ENCODE peak calls at places on chromosomes 13 and 19, in four cellular contexts. E, A, W and G are unnamed samples.

GRCh38 chr19:17479325-17479791 is 9.0 kb downstream of the SLC27A1 start:
- DNase-seq in A (peak; percentile 73), W (no peak), E (no peak), G (no peak)

GRCh38 chr13:109647046-109647445 is 139.3 kb downstream of the IRS2 start:
- DNase-seq in W (no peak), A (peak; percentile 15), E (no peak), G (no peak)

GRCh38 chr13:83498486-83499190 is 383.6 kb downstream of the SLITRK1 start:
- DNase-seq in A (peak; percentile 51), E (no peak), W (no peak), G (no peak)

GRCh38 chr19:12513531-12514061 is 29.0 kb upstream of the ZNF709 start:
- DNase-seq in A (no peak), E (no peak), W (peak; percentile 17), G (peak; percentile 73)

GRCh38 chr13:27044837-27045570 is 126.6 kb downstream of the USP12 start:
- DNase-seq in E (no peak), W (no peak), A (no peak), G (no peak)

GRCh38 chr19:55158848-55159793 is 1.6 kb upstream of the TNNI3 start:
- DNase-seq in E (no peak), W (peak; percentile 86), A (no peak), G (peak; percentile 84)

GRCh38 chr19:16626796-16627193 is 1.2 kb downstream of the MED26 start:
- DNase-seq in W (no peak), E (no peak), A (peak; percentile 23), G (no peak)

GRCh38 chr19:38434549-38435051 is 1.1 kb downstream of the RYR1 start:
- DNase-seq in W (peak; percentile 48), E (no peak), A (no peak), G (no peak)

GRCh38 chr19:15672580-15673175 is at the start of gene CYP4F12:
- DNase-seq in A (no peak), W (peak; percentile 87), E (no peak), G (peak; percentile 96)

GRCh38 chr13:37910790-37911189 is 41.2 kb upstream of the TRPC4 start:
- DNase-seq in A (no peak), E (no peak), W (no peak), G (no peak)

GRCh38 chr19:58500242-58500641 is 11.6 kb downstream of the SLC27A5 start:
- DNase-seq in W (no peak), A (no peak), E (no peak), G (peak; percentile 58)

GRCh38 chr13:28100149-28101121 is at the start of gene FLT3:
- DNase-seq in A (peak; percentile 50), W (peak; percentile 18), E (no peak), G (peak; percentile 51)

GRCh38 chr13:29991343-29991742 is 140.9 kb upstream of the UBL3 start:
- DNase-seq in W (no peak), E (no peak), A (peak; percentile 99), G (no peak)

GRCh38 chr19:801030-801860 is 4.0 kb downstream of the PTBP1 start:
- DNase-seq in W (peak; percentile 88), E (no peak), A (peak; percentile 49), G (peak; percentile 89)

GRCh38 chr13:84263354-84264069 is 381.2 kb upstream of the SLITRK1 start:
- DNase-seq in A (no peak), W (no peak), E (no peak), G (no peak)

GRCh38 chr13:79079351-79079839 is 326.7 kb downstream of the RBM26 start:
- DNase-seq in A (no peak), E (no peak), W (no peak), G (no peak)

GRCh38 chr19:27892500-27892899 is 1320.5 kb downstream of the UQCRFS1 start:
- DNase-seq in W (no peak), E (no peak), A (no peak), G (no peak)

GRCh38 chr13:22198001-22198400 is 527.1 kb downstream of the FGF9 start:
- DNase-seq in W (no peak), E (no peak), A (no peak), G (peak; percentile 49)

GRCh38 chr13:93280688-93281087 is 54.1 kb downstream of the GPC6 start:
- DNase-seq in W (no peak), E (no peak), A (no peak), G (no peak)

GRCh38 chr13:38566526-38566925 is 120.4 kb upstream of the FREM2 start:
- DNase-seq in W (no peak), E (peak; percentile 91), A (no peak), G (no peak)